ENCODE peak calls at places on chromosome 21, in six cellular contexts. S is GM12878, Q is A549, U is endothelial cell of umbilical vein, W is K562, O is HepG2. M is an unnamed sample.
A peak's percentile ranks its signal among the peaks of the same experiment; 100 is the strongest.

GRCh38 chr21:32015740-32016139 is 142.9 kb downstream of the HUNK start:
- DNase-seq in S (peak; percentile 34), Q (no peak), U (no peak), W (no peak), O (no peak), M (no peak)

GRCh38 chr21:36883532-36884486 is 82.7 kb downstream of the HLCS start:
- DNase-seq in S (no peak), Q (peak; percentile 59), U (no peak), W (no peak), O (no peak), M (no peak)

GRCh38 chr21:42307106-42307505 is 8.1 kb downstream of the TFF3 start:
- DNase-seq in S (no peak), Q (no peak), U (no peak), W (no peak), O (no peak), M (no peak)

GRCh38 chr21:45414396-45415187 is 9.6 kb downstream of the COL18A1 start:
- DNase-seq in S (no peak), Q (no peak), U (no peak), W (no peak), O (no peak), M (no peak)

GRCh38 chr21:36509966-36510742 is 30.2 kb upstream of the CLDN14 start:
- DNase-seq in S (no peak), Q (no peak), U (peak; percentile 36), W (no peak), O (no peak), M (no peak)

GRCh38 chr21:35540950-35541632 is 492.0 kb upstream of the RUNX1 start:
- DNase-seq in S (no peak), Q (no peak), U (no peak), W (no peak), O (no peak), M (no peak)

GRCh38 chr21:42818328-42818749 is 61.0 kb downstream of the WDR4 start:
- DNase-seq in S (no peak), Q (no peak), U (peak; percentile 59), W (peak; percentile 69), O (peak; percentile 52), M (peak; percentile 62)

GRCh38 chr21:43274022-43274945 is 105.5 kb downstream of the CRYAA start:
- DNase-seq in S (no peak), Q (no peak), U (no peak), W (no peak), O (no peak), M (no peak)

GRCh38 chr21:44986471-44987291 is 46.9 kb downstream of the SLX9 start:
- DNase-seq in S (no peak), Q (no peak), U (no peak), W (no peak), O (no peak), M (no peak)

GRCh38 chr21:45980271-45980670 is 1.3 kb upstream of the COL6A1 start:
- DNase-seq in S (no peak), Q (no peak), U (no peak), W (no peak), O (no peak), M (no peak)

GRCh38 chr21:44337428-44337827 is 1.8 kb downstream of the CFAP410 start:
- DNase-seq in S (no peak), Q (no peak), U (no peak), W (no peak), O (no peak), M (peak; percentile 34)

GRCh38 chr21:42465008-42465878 is 30.8 kb downstream of the RSPH1 start:
- DNase-seq in S (peak; percentile 76), Q (no peak), U (no peak), W (peak; percentile 52), O (no peak), M (peak; percentile 94)

GRCh38 chr21:44402323-44403105 is 49.1 kb downstream of the TRPM2 start:
- DNase-seq in S (no peak), Q (no peak), U (no peak), W (no peak), O (no peak), M (no peak)

GRCh38 chr21:46227811-46228344 is 696 bp downstream of the LSS start:
- DNase-seq in S (no peak), Q (no peak), U (peak; percentile 7), W (no peak), O (no peak), M (peak; percentile 26)

GRCh38 chr21:46084041-46084561 is 13.8 kb upstream of the COL6A2 start:
- DNase-seq in S (no peak), Q (no peak), U (no peak), W (no peak), O (no peak), M (no peak)

GRCh38 chr21:43984905-43985689 is 27.0 kb upstream of the TRAPPC10 start:
- DNase-seq in S (no peak), Q (no peak), U (no peak), W (no peak), O (no peak), M (no peak)

GRCh38 chr21:31537872-31538576 is 121.5 kb upstream of the SOD1 start:
- DNase-seq in S (no peak), Q (no peak), U (no peak), W (no peak), O (no peak), M (peak; percentile 19)

GRCh38 chr21:15309022-15309590 is 244.3 kb upstream of the NRIP1 start:
- DNase-seq in S (no peak), Q (no peak), U (no peak), W (no peak), O (no peak), M (no peak)

GRCh38 chr21:45316871-45317400 is 29.2 kb upstream of the POFUT2 start:
- DNase-seq in S (no peak), Q (no peak), U (no peak), W (no peak), O (no peak), M (no peak)

GRCh38 chr21:45146801-45147200 is 72.4 kb downstream of the ADARB1 start:
- DNase-seq in S (no peak), Q (no peak), U (no peak), W (no peak), O (no peak), M (no peak)

GRCh38 chr21:27466175-27466574 is 499.3 kb upstream of the ADAMTS5 start:
- DNase-seq in S (no peak), Q (no peak), U (no peak), W (no peak), O (no peak), M (peak; percentile 1)

GRCh38 chr21:43585924-43586411 is 73.3 kb downstream of the HSF2BP start:
- DNase-seq in S (no peak), Q (peak; percentile 78), U (peak; percentile 99), W (no peak), O (peak; percentile 99), M (peak; percentile 48)

GRCh38 chr21:30518876-30519275 is 16.9 kb upstream of the KRTAP19-5 start:
- DNase-seq in S (no peak), Q (no peak), U (no peak), W (no peak), O (no peak), M (no peak)

GRCh38 chr21:46122241-46122671 is 24.3 kb downstream of the COL6A2 start:
- DNase-seq in S (no peak), Q (peak; percentile 18), U (no peak), W (no peak), O (no peak), M (peak; percentile 34)

GRCh38 chr21:44455524-44456206 is 355 bp downstream of the LRRC3 start:
- DNase-seq in S (no peak), Q (peak; percentile 41), U (peak; percentile 27), W (peak; percentile 24), O (no peak), M (peak; percentile 31)

GRCh38 chr21:42411197-42411869 is 7.6 kb downstream of the UBASH3A start:
- DNase-seq in S (no peak), Q (no peak), U (no peak), W (peak; percentile 62), O (peak; percentile 32), M (no peak)

GRCh38 chr21:44321846-44322450 is 17.2 kb downstream of the CFAP410 start:
- DNase-seq in S (no peak), Q (no peak), U (no peak), W (no peak), O (no peak), M (no peak)

GRCh38 chr21:36756527-36756926 is 57.6 kb downstream of the SIM2 start:
- DNase-seq in S (no peak), Q (no peak), U (peak; percentile 50), W (no peak), O (peak; percentile 18), M (no peak)

GRCh38 chr21:16347223-16347622 is 617.4 kb downstream of the USP25 start:
- DNase-seq in S (no peak), Q (no peak), U (no peak), W (no peak), O (no peak), M (no peak)

GRCh38 chr21:42746593-42747266 is 93.3 kb downstream of the PDE9A start:
- DNase-seq in S (no peak), Q (no peak), U (no peak), W (no peak), O (no peak), M (peak; percentile 87)

GRCh38 chr21:43745772-43746517 is 27.0 kb downstream of the PDXK start:
- DNase-seq in S (no peak), Q (no peak), U (no peak), W (no peak), O (no peak), M (no peak)

GRCh38 chr21:44664691-44665090 is 2.0 kb downstream of the KRTAP12-2 start:
- DNase-seq in S (no peak), Q (no peak), U (no peak), W (no peak), O (no peak), M (no peak)

DNA sequence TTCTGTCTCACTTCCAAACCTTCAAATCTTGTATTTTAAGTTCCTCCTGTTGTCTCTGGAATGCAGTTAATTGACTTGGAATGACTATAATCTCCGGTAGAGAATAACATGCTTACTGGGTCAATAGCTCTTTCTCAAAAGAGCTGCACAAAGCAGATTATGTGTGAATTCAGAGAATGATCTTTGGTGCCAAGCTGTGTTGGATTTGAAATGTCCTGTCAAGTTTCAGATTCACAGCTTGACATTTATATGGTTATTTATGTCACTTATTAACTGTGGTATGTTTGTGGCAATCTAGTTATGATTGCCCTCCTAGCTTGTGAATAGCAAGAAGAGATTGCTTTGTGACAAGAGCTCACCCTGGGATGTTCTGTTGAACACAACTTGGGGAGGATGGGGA is 128.3 kb upstream of the KCNE2 start:
- DNase-seq in S (no peak), Q (no peak), U (no peak), W (no peak), O (no peak), M (no peak)
- H3K4me3 ChIP-seq in S (no peak overlapping the region), Q (no peak overlapping the region), U (no peak overlapping the region), W (no peak overlapping the region), O (no peak overlapping the region), M (no peak overlapping the region)

GRCh38 chr21:25079053-25079452 is 528.2 kb downstream of the MRPL39 start:
- DNase-seq in S (no peak), Q (no peak), U (no peak), W (no peak), O (no peak), M (no peak)
- TF ChIP-seq MAX in S (no peak), Q (no peak), U (no peak), W (no peak), O (no peak), M (no peak)

GRCh38 chr21:40846057-40846456 is 901 bp downstream of the DSCAM start:
- DNase-seq in S (no peak), Q (no peak), U (no peak), W (no peak), O (no peak), M (no peak)
- TF ChIP-seq MYC in S (no peak), Q (no peak), U (no peak), W (no peak), O (no peak), M (no peak)

GRCh38 chr21:38121888-38122705 is 134.7 kb upstream of the KCNJ15 start:
- DNase-seq in S (no peak), Q (no peak), U (no peak), W (peak; percentile 38), O (no peak), M (no peak)
- H3K4me3 ChIP-seq in S (no peak overlapping the region), Q (no peak overlapping the region), U (no peak overlapping the region), W (peak overlapping the region; percentile 61), O (no peak overlapping the region), M (no peak overlapping the region)

GRCh38 chr21:38804617-38805281 is 980 bp upstream of the ETS2 start:
- DNase-seq in S (no peak), Q (no peak), U (peak; percentile 72), W (peak; percentile 77), O (no peak), M (peak; percentile 62)
- TF ChIP-seq MAX in S (no peak), Q (no peak), U (no peak), W (no peak), O (no peak), M (no peak)

M was measured in NB4.